ENCODE peak calls at places on chromosomes 13 and 19, in four cellular contexts. One of them, this sample, is unnamed.

GRCh38 chr13:55402867-55403266 is 1737.9 kb upstream of the PRR20A start:
- DNase-seq in sciatic nerve: no peak
- DNase-seq in epithelial cell of esophagus: no peak
- DNase-seq in HFF-Myc: no peak
- DNase-seq in this sample: no peak

GRCh38 chr13:33194820-33195692 is 90.5 kb downstream of the STARD13 start:
- DNase-seq in epithelial cell of esophagus: no peak
- DNase-seq in sciatic nerve: no peak
- DNase-seq in HFF-Myc: peak
- DNase-seq in this sample: no peak

GRCh38 chr13:46134961-46135522 is 30.2 kb upstream of the CPB2 start:
- DNase-seq in epithelial cell of esophagus: peak
- DNase-seq in sciatic nerve: no peak
- DNase-seq in HFF-Myc: peak
- DNase-seq in this sample: no peak

GRCh38 chr13:25181597-25181996 is 9.5 kb upstream of the AMER2 start:
- DNase-seq in sciatic nerve: no peak
- DNase-seq in epithelial cell of esophagus: no peak
- DNase-seq in HFF-Myc: no peak
- DNase-seq in this sample: no peak

GRCh38 chr19:46659151-46660007 is 1.6 kb downstream of the DACT3 start:
- DNase-seq in sciatic nerve: peak
- DNase-seq in epithelial cell of esophagus: no peak
- DNase-seq in HFF-Myc: no peak
- DNase-seq in this sample: no peak

GRCh38 chr13:45584816-45585215 is 30.7 kb downstream of the ERICH6B start:
- DNase-seq in epithelial cell of esophagus: peak
- DNase-seq in HFF-Myc: no peak
- DNase-seq in sciatic nerve: no peak
- DNase-seq in this sample: no peak

GRCh38 chr19:13026478-13026999 is 31.3 kb downstream of the NFIX start:
- DNase-seq in HFF-Myc: no peak
- DNase-seq in sciatic nerve: no peak
- DNase-seq in epithelial cell of esophagus: peak
- DNase-seq in this sample: no peak

GRCh38 chr19:35098413-35099049 is 17.1 kb upstream of the FXYD3 start:
- DNase-seq in HFF-Myc: no peak
- DNase-seq in epithelial cell of esophagus: peak
- DNase-seq in sciatic nerve: no peak
- DNase-seq in this sample: no peak

GRCh38 chr19:11269408-11269807 is 7.1 kb upstream of the DOCK6 start:
- DNase-seq in sciatic nerve: no peak
- DNase-seq in epithelial cell of esophagus: peak
- DNase-seq in HFF-Myc: no peak
- DNase-seq in this sample: no peak

GRCh38 chr19:56253737-56254136 is 18.8 kb upstream of the EDDM13 start:
- DNase-seq in sciatic nerve: no peak
- DNase-seq in HFF-Myc: peak
- DNase-seq in epithelial cell of esophagus: peak
- DNase-seq in this sample: no peak

GRCh38 chr19:11265785-11266236 is 3.5 kb upstream of the DOCK6 start:
- DNase-seq in sciatic nerve: no peak
- DNase-seq in epithelial cell of esophagus: peak
- DNase-seq in HFF-Myc: no peak
- DNase-seq in this sample: no peak

GRCh38 chr19:46748325-46749109 is 2.3 kb upstream of the STRN4 start:
- DNase-seq in epithelial cell of esophagus: peak
- DNase-seq in sciatic nerve: peak
- DNase-seq in HFF-Myc: no peak
- DNase-seq in this sample: peak

GRCh38 chr19:16594131-16594586 is 21.9 kb upstream of the SLC35E1 start:
- DNase-seq in sciatic nerve: no peak
- DNase-seq in HFF-Myc: no peak
- DNase-seq in epithelial cell of esophagus: no peak
- DNase-seq in this sample: no peak

GRCh38 chr13:25690582-25690981 is 318.8 kb downstream of the ATP8A2 start:
- DNase-seq in HFF-Myc: no peak
- DNase-seq in epithelial cell of esophagus: peak
- DNase-seq in sciatic nerve: no peak
- DNase-seq in this sample: no peak

GRCh38 chr13:87677334-87678234 is 6.4 kb downstream of the SLITRK5 start:
- DNase-seq in sciatic nerve: peak
- DNase-seq in epithelial cell of esophagus: no peak
- DNase-seq in HFF-Myc: no peak
- DNase-seq in this sample: peak

GRCh38 chr13:24066405-24067292 is 93.9 kb upstream of the SPATA13 start:
- DNase-seq in sciatic nerve: no peak
- DNase-seq in epithelial cell of esophagus: no peak
- DNase-seq in HFF-Myc: no peak
- DNase-seq in this sample: no peak

GRCh38 chr19:8367327-8368001 is 3.5 kb downstream of the ANGPTL4 start:
- DNase-seq in HFF-Myc: peak
- DNase-seq in sciatic nerve: peak
- DNase-seq in epithelial cell of esophagus: peak
- DNase-seq in this sample: no peak

GRCh38 chr19:41691268-41691970 is 3.3 kb upstream of the CEACAM7 start:
- DNase-seq in HFF-Myc: no peak
- DNase-seq in epithelial cell of esophagus: peak
- DNase-seq in sciatic nerve: peak
- DNase-seq in this sample: no peak

GRCh38 chr13:96958286-96958891 is 35.9 kb downstream of the OXGR1 start:
- DNase-seq in sciatic nerve: no peak
- DNase-seq in HFF-Myc: peak
- DNase-seq in epithelial cell of esophagus: peak
- DNase-seq in this sample: no peak

GRCh38 chr19:53158119-53158656 is 665 bp downstream of the ZNF347 start:
- DNase-seq in HFF-Myc: no peak
- DNase-seq in epithelial cell of esophagus: peak
- DNase-seq in sciatic nerve: peak
- DNase-seq in this sample: peak

GRCh38 chr13:73133536-73133935 is 74.7 kb downstream of the KLF5 start:
- DNase-seq in HFF-Myc: no peak
- DNase-seq in epithelial cell of esophagus: peak
- DNase-seq in sciatic nerve: no peak
- DNase-seq in this sample: no peak

This sample was measured in activated CD8-positive, alpha-beta memory T cell treated with anti-CD3 and anti-CD28 coated beads, Interleukin-2, amount 50 U/mL, for 4 hours.